ENCODE peak calls at places on chromosomes 16 and 17, in six cellular contexts. D is fibroblast of lung, T is fibroblast of the aortic adventitia, L is endothelial cell, Z is RWPE1, N is upper lobe of left lung. B is an unnamed sample.

GRCh38 chr16:969508-970378 is 1.0 kb downstream of the LMF1 start:
- DNase-seq in D (no peak), T (peak), L (no peak), Z (no peak), N (peak), B (no peak)

GRCh38 chr16:56614549-56614991 is 6.2 kb downstream of the MT2A start:
- DNase-seq in D (peak), T (peak), L (no peak), Z (peak), N (no peak), B (no peak)

GRCh38 chr17:71180801-71181385 is 939.9 kb upstream of the SOX9 start:
- DNase-seq in D (peak), T (no peak), L (no peak), Z (no peak), N (no peak), B (peak)

GRCh38 chr16:88672776-88673175 is 9.9 kb upstream of the MVD start:
- DNase-seq in D (no peak), T (no peak), L (peak), Z (no peak), N (no peak), B (no peak)

GRCh38 chr16:46629331-46629843 is 8.2 kb upstream of the SHCBP1 start:
- DNase-seq in D (peak), T (peak), L (peak), Z (peak), N (no peak), B (no peak)

GRCh38 chr16:22161999-22162657 is at the start of gene SDR42E2:
- DNase-seq in D (no peak), T (no peak), L (peak), Z (peak), N (peak), B (no peak)

GRCh38 chr17:49588726-49589555 is 13.3 kb downstream of the NXPH3 start:
- DNase-seq in D (peak), T (peak), L (no peak), Z (no peak), N (no peak), B (no peak)

GRCh38 chr16:79372504-79373184 is 227.9 kb downstream of the MAF start:
- DNase-seq in D (peak), T (no peak), L (no peak), Z (peak), N (peak), B (no peak)

GRCh38 chr17:60720763-60721531 is 43.3 kb downstream of the BCAS3 start:
- DNase-seq in D (peak), T (peak), L (peak), Z (peak), N (no peak), B (peak)

GRCh38 chr16:61681673-61682072 is 354.6 kb downstream of the CDH8 start:
- DNase-seq in D (no peak), T (no peak), L (no peak), Z (no peak), N (no peak), B (no peak)

GRCh38 chr17:76268015-76268749 is 3.0 kb downstream of the UBALD2 start:
- DNase-seq in D (peak), T (peak), L (peak), Z (peak), N (peak), B (no peak)

GRCh38 chr16:74841469-74841868 is 66.8 kb upstream of the FA2H start:
- DNase-seq in D (no peak), T (no peak), L (no peak), Z (no peak), N (no peak), B (no peak)

GRCh38 chr17:75823257-75824041 is 20.8 kb downstream of the UNC13D start:
- DNase-seq in D (no peak), T (no peak), L (no peak), Z (no peak), N (no peak), B (no peak)

GRCh38 chr16:29736112-29736511 is 9.7 kb downstream of the C16orf54 start:
- DNase-seq in D (no peak), T (no peak), L (no peak), Z (no peak), N (no peak), B (no peak)

GRCh38 chr16:81767987-81768592 is 11.0 kb upstream of the PLCG2 start:
- DNase-seq in D (no peak), T (no peak), L (no peak), Z (no peak), N (no peak), B (no peak)

GRCh38 chr16:80034948-80035700 is 434.6 kb upstream of the MAF start:
- DNase-seq in D (no peak), T (no peak), L (no peak), Z (no peak), N (no peak), B (no peak)

GRCh38 chr17:18246880-18247612 is 11.5 kb downstream of the FLII start:
- DNase-seq in D (peak), T (peak), L (peak), Z (peak), N (peak), B (no peak)

GRCh38 chr16:81376880-81377279 is 62.1 kb downstream of the GAN start:
- DNase-seq in D (peak), T (no peak), L (no peak), Z (peak), N (no peak), B (no peak)

GRCh38 chr16:50265260-50265659 is 1.1 kb upstream of the ADCY7 start:
- DNase-seq in D (no peak), T (no peak), L (no peak), Z (no peak), N (no peak), B (no peak)

GRCh38 chr17:40372031-40372430 is 7.5 kb upstream of the GJD3 start:
- DNase-seq in D (no peak), T (no peak), L (no peak), Z (no peak), N (no peak), B (no peak)

GRCh38 chr16:17578921-17579876 is 108.4 kb upstream of the XYLT1 start:
- DNase-seq in D (peak), T (peak), L (peak), Z (peak), N (no peak), B (peak)

GRCh38 chr17:69060835-69061234 is at the start of gene ABCA9:
- DNase-seq in D (peak), T (peak), L (no peak), Z (no peak), N (no peak), B (no peak)

GRCh38 chr17:69057280-69057679 is 3.4 kb downstream of the ABCA9 start:
- DNase-seq in D (no peak), T (no peak), L (no peak), Z (no peak), N (no peak), B (no peak)

GRCh38 chr17:69056179-69056823 is 4.4 kb downstream of the ABCA9 start:
- DNase-seq in D (no peak), T (no peak), L (no peak), Z (no peak), N (no peak), B (no peak)

GRCh38 chr17:69059458-69060205 is 1.1 kb downstream of the ABCA9 start:
- DNase-seq in D (no peak), T (peak), L (no peak), Z (no peak), N (no peak), B (no peak)

GRCh38 chr17:69058165-69058564 is 2.6 kb downstream of the ABCA9 start:
- DNase-seq in D (no peak), T (no peak), L (no peak), Z (no peak), N (no peak), B (no peak)
- TF ChIP-seq CTCF in D (no peak), T (peak), L (no peak), Z (no peak), N (peak), B (no peak)

GRCh38 chr16:3983081-3983520 is 102.6 kb upstream of the CREBBP start:
- DNase-seq in D (peak), T (peak), L (peak), Z (peak), N (peak), B (no peak)
- TF ChIP-seq CTCF in D (peak), T (peak), L (peak), Z (peak), N (peak), B (peak)

GRCh38 chr16:69397821-69398521 is 12.2 kb upstream of the TERF2 start:
- DNase-seq in D (peak), T (peak), L (peak), Z (peak), N (no peak), B (no peak)
- TF ChIP-seq CTCF in D (peak), T (peak), L (peak), Z (no peak), N (peak), B (peak)

GRCh38 chr17:56679767-56680422 is 86.4 kb downstream of the NOG start:
- DNase-seq in D (peak), T (no peak), L (no peak), Z (peak), N (no peak), B (no peak)

GRCh38 chr17:56676807-56677206 is 83.3 kb downstream of the NOG start:
- DNase-seq in D (no peak), T (no peak), L (no peak), Z (no peak), N (no peak), B (no peak)

GRCh38 chr17:56680676-56681075 is 87.2 kb downstream of the NOG start:
- DNase-seq in D (peak), T (no peak), L (no peak), Z (no peak), N (no peak), B (no peak)

GRCh38 chr17:56678249-56679144 is 85.0 kb downstream of the NOG start:
- DNase-seq in D (no peak), T (no peak), L (no peak), Z (no peak), N (peak), B (no peak)

DNA sequence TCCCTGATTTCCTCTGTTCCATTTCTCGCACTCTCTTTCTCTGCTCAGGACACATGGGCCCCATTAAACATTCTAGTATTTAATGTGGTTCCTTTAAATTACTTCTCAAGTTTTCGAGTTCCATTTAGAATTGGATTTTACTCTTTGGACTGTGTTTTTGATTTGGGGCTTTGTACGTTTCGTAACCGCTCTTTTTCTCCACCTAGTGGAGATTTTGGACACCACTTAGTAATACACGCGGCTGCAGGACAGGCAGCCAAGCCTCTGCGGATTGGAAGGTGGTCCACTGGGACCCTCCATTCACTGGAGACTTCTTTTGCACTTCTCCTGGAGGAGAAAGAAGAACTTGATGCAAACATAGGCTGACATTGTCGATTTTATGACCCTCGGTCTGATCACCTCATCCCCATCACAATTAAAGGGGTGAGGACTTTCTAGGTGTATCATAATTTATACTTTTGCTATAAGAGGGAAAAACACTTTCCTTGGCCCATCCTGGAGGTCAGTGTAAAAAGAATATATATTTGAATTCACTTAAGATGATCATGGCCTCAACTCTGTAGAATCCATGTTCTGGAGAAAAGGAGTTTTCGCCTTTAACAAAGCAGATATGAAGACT is 85.8 kb downstream of the NOG start:
- DNase-seq in D (peak), T (peak), L (peak), Z (peak), N (no peak), B (no peak)
- TF ChIP-seq CTCF in D (peak), T (peak), L (peak), Z (peak), N (no peak), B (peak)

GRCh38 chr16:73268311-73268997 is 220.5 kb upstream of the ZFHX3 start:
- DNase-seq in D (peak), T (peak), L (peak), Z (no peak), N (peak), B (no peak)
- TF ChIP-seq CTCF in D (no peak), T (peak), L (no peak), Z (no peak), N (no peak), B (peak)

DNA sequence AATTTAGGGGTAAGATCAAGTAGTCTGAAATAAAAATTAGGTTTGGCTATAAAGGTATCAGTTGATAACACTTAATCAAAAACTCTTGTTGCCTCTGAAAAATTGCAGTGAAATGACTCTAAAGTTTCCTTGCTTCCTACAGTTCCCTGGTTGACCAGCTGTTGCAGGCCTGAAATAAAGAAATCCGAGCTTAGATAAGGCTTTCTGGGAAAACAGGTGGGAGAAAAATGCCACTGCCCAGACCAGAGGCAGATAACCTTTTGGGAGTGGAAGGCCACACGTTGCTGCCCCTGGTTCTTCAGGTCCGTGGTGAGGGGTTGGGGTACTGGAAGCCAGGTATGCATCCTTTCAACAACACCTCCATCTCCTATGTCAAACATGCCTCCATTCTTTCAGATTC is 111.3 kb downstream of the HS3ST3A1 start:
- DNase-seq in D (no peak), T (no peak), L (no peak), Z (no peak), N (no peak), B (no peak)
- TF ChIP-seq CTCF in D (no peak), T (no peak), L (no peak), Z (no peak), N (no peak), B (peak)